ENCODE peak calls at places on chromosomes 7 and 10, in nine cellular contexts. One of them, this sample, is unnamed.

GRCh38 chr10:103549349-103549685 is 55.8 kb downstream of the NEURL1 start:
- DNase-seq in T-helper 2 cell: no peak
- DNase-seq in NCI-H2081 treated with DMSO at 0.1 percent for 48 hours: no peak
- DNase-seq in NCI-H1105: no peak
- DNase-seq in NB4: no peak
- DNase-seq in GM23248: no peak
- DNase-seq in iPS-NIHi11: no peak
- DNase-seq in HS-5: no peak
- DNase-seq in HuH-7.5: no peak
- DNase-seq in this sample: no peak

GRCh38 chr10:7251696-7252465 is 159.0 kb downstream of the SFMBT2 start:
- DNase-seq in NCI-H1105: no peak
- DNase-seq in NCI-H2081 treated with DMSO at 0.1 percent for 48 hours: no peak
- DNase-seq in GM23248: no peak
- DNase-seq in HuH-7.5: no peak
- DNase-seq in NB4: no peak
- DNase-seq in iPS-NIHi11: no peak
- DNase-seq in HS-5: no peak
- DNase-seq in T-helper 2 cell: no peak
- DNase-seq in this sample: no peak

GRCh38 chr7:52648903-52649302 is 386.5 kb upstream of the POM121L12 start:
- DNase-seq in NB4: no peak
- DNase-seq in HuH-7.5: no peak
- DNase-seq in NCI-H2081 treated with DMSO at 0.1 percent for 48 hours: no peak
- DNase-seq in iPS-NIHi11: no peak
- DNase-seq in NCI-H1105: no peak
- DNase-seq in HS-5: peak
- DNase-seq in GM23248: no peak
- DNase-seq in T-helper 2 cell: no peak
- DNase-seq in this sample: no peak

GRCh38 chr10:52609601-52610240 is 162.9 kb downstream of the MBL2 start:
- DNase-seq in NCI-H2081 treated with DMSO at 0.1 percent for 48 hours: no peak
- DNase-seq in HuH-7.5: no peak
- DNase-seq in GM23248: no peak
- DNase-seq in iPS-NIHi11: no peak
- DNase-seq in HS-5: no peak
- DNase-seq in NB4: no peak
- DNase-seq in T-helper 2 cell: no peak
- DNase-seq in NCI-H1105: no peak
- DNase-seq in this sample: no peak

GRCh38 chr7:98826811-98827231 is 43.0 kb downstream of the TMEM130 start:
- DNase-seq in NB4: no peak
- DNase-seq in HS-5: no peak
- DNase-seq in GM23248: peak
- DNase-seq in iPS-NIHi11: peak
- DNase-seq in T-helper 2 cell: no peak
- DNase-seq in NCI-H2081 treated with DMSO at 0.1 percent for 48 hours: peak
- DNase-seq in HuH-7.5: no peak
- DNase-seq in NCI-H1105: no peak
- DNase-seq in this sample: peak

GRCh38 chr10:79149662-79150443 is 81.1 kb downstream of the ZMIZ1 start:
- DNase-seq in NB4: peak
- DNase-seq in iPS-NIHi11: peak
- DNase-seq in HS-5: peak
- DNase-seq in HuH-7.5: no peak
- DNase-seq in NCI-H2081 treated with DMSO at 0.1 percent for 48 hours: no peak
- DNase-seq in NCI-H1105: no peak
- DNase-seq in GM23248: peak
- DNase-seq in T-helper 2 cell: peak
- DNase-seq in this sample: peak

GRCh38 chr7:38413784-38414183 is 140.3 kb upstream of the TARP start:
- DNase-seq in GM23248: no peak
- DNase-seq in NCI-H2081 treated with DMSO at 0.1 percent for 48 hours: no peak
- DNase-seq in NB4: peak
- DNase-seq in T-helper 2 cell: no peak
- DNase-seq in HuH-7.5: no peak
- DNase-seq in NCI-H1105: no peak
- DNase-seq in HS-5: no peak
- DNase-seq in iPS-NIHi11: no peak
- DNase-seq in this sample: no peak

GRCh38 chr10:32956365-32957197 is 1.4 kb downstream of the ITGB1 start:
- DNase-seq in iPS-NIHi11: no peak
- DNase-seq in T-helper 2 cell: no peak
- DNase-seq in NCI-H2081 treated with DMSO at 0.1 percent for 48 hours: no peak
- DNase-seq in NCI-H1105: no peak
- DNase-seq in HuH-7.5: no peak
- DNase-seq in NB4: no peak
- DNase-seq in HS-5: no peak
- DNase-seq in GM23248: no peak
- DNase-seq in this sample: no peak

GRCh38 chr7:63043657-63044543 is 954.7 kb upstream of the ZNF722 start:
- DNase-seq in HuH-7.5: no peak
- DNase-seq in HS-5: no peak
- DNase-seq in NB4: no peak
- DNase-seq in GM23248: no peak
- DNase-seq in NCI-H2081 treated with DMSO at 0.1 percent for 48 hours: no peak
- DNase-seq in iPS-NIHi11: no peak
- DNase-seq in T-helper 2 cell: no peak
- DNase-seq in NCI-H1105: no peak
- DNase-seq in this sample: no peak

GRCh38 chr10:110783509-110784103 is 88.1 kb upstream of the PDCD4 start:
- DNase-seq in GM23248: peak
- DNase-seq in NCI-H2081 treated with DMSO at 0.1 percent for 48 hours: no peak
- DNase-seq in HS-5: no peak
- DNase-seq in HuH-7.5: no peak
- DNase-seq in NB4: peak
- DNase-seq in iPS-NIHi11: no peak
- DNase-seq in T-helper 2 cell: peak
- DNase-seq in NCI-H1105: no peak
- DNase-seq in this sample: no peak

GRCh38 chr10:132810141-132810806 is 24.3 kb upstream of the NKX6-2 start:
- DNase-seq in HuH-7.5: no peak
- DNase-seq in NCI-H2081 treated with DMSO at 0.1 percent for 48 hours: no peak
- DNase-seq in GM23248: no peak
- DNase-seq in T-helper 2 cell: no peak
- DNase-seq in iPS-NIHi11: no peak
- DNase-seq in NB4: no peak
- DNase-seq in NCI-H1105: no peak
- DNase-seq in HS-5: no peak
- DNase-seq in this sample: no peak

GRCh38 chr10:112842832-112843360 is 107.2 kb upstream of the TCF7L2 start:
- DNase-seq in T-helper 2 cell: no peak
- DNase-seq in iPS-NIHi11: no peak
- DNase-seq in GM23248: peak
- DNase-seq in HuH-7.5: peak
- DNase-seq in HS-5: no peak
- DNase-seq in NB4: peak
- DNase-seq in NCI-H1105: no peak
- DNase-seq in NCI-H2081 treated with DMSO at 0.1 percent for 48 hours: no peak
- DNase-seq in this sample: no peak

GRCh38 chr7:26034386-26034785 is 117.6 kb upstream of the NFE2L3 start:
- DNase-seq in NB4: peak
- DNase-seq in HuH-7.5: no peak
- DNase-seq in T-helper 2 cell: no peak
- DNase-seq in GM23248: no peak
- DNase-seq in NCI-H2081 treated with DMSO at 0.1 percent for 48 hours: no peak
- DNase-seq in NCI-H1105: no peak
- DNase-seq in iPS-NIHi11: no peak
- DNase-seq in HS-5: no peak
- DNase-seq in this sample: no peak

GRCh38 chr7:117750612-117751563 is 122.4 kb downstream of the CTTNBP2 start:
- DNase-seq in GM23248: peak
- DNase-seq in HS-5: no peak
- DNase-seq in T-helper 2 cell: no peak
- DNase-seq in iPS-NIHi11: no peak
- DNase-seq in NCI-H2081 treated with DMSO at 0.1 percent for 48 hours: no peak
- DNase-seq in NB4: peak
- DNase-seq in HuH-7.5: peak
- DNase-seq in NCI-H1105: peak
- DNase-seq in this sample: no peak

GRCh38 chr10:114623661-114624294 is 34.3 kb downstream of the ABLIM1 start:
- DNase-seq in GM23248: peak
- DNase-seq in HS-5: peak
- DNase-seq in iPS-NIHi11: peak
- DNase-seq in NCI-H2081 treated with DMSO at 0.1 percent for 48 hours: peak
- DNase-seq in NB4: no peak
- DNase-seq in NCI-H1105: no peak
- DNase-seq in HuH-7.5: no peak
- DNase-seq in T-helper 2 cell: no peak
- DNase-seq in this sample: no peak

GRCh38 chr7:123979876-123980275 is 53.0 kb downstream of the TMEM229A start:
- DNase-seq in HuH-7.5: no peak
- DNase-seq in GM23248: no peak
- DNase-seq in NB4: no peak
- DNase-seq in NCI-H1105: no peak
- DNase-seq in NCI-H2081 treated with DMSO at 0.1 percent for 48 hours: no peak
- DNase-seq in T-helper 2 cell: no peak
- DNase-seq in HS-5: no peak
- DNase-seq in iPS-NIHi11: no peak
- DNase-seq in this sample: no peak

GRCh38 chr7:50817561-50817960 is 34.9 kb upstream of the GRB10 start:
- DNase-seq in NCI-H2081 treated with DMSO at 0.1 percent for 48 hours: no peak
- DNase-seq in iPS-NIHi11: no peak
- DNase-seq in GM23248: no peak
- DNase-seq in NB4: no peak
- DNase-seq in HS-5: no peak
- DNase-seq in NCI-H1105: no peak
- DNase-seq in T-helper 2 cell: no peak
- DNase-seq in HuH-7.5: no peak
- DNase-seq in this sample: no peak

GRCh38 chr10:89079991-89080390 is 89.4 kb downstream of the FAS start:
- DNase-seq in NCI-H1105: no peak
- DNase-seq in HS-5: no peak
- DNase-seq in NB4: no peak
- DNase-seq in T-helper 2 cell: no peak
- DNase-seq in iPS-NIHi11: no peak
- DNase-seq in NCI-H2081 treated with DMSO at 0.1 percent for 48 hours: no peak
- DNase-seq in HuH-7.5: no peak
- DNase-seq in GM23248: peak
- DNase-seq in this sample: no peak

GRCh38 chr7:23470290-23471089 is at the start of gene IGF2BP3:
- DNase-seq in GM23248: peak
- DNase-seq in NCI-H1105: peak
- DNase-seq in NCI-H2081 treated with DMSO at 0.1 percent for 48 hours: peak
- DNase-seq in NB4: peak
- DNase-seq in HuH-7.5: peak
- DNase-seq in T-helper 2 cell: no peak
- DNase-seq in HS-5: peak
- DNase-seq in iPS-NIHi11: peak
- DNase-seq in this sample: peak

GRCh38 chr7:116805100-116805544 is 57.3 kb upstream of the CAPZA2 start:
- DNase-seq in NCI-H2081 treated with DMSO at 0.1 percent for 48 hours: no peak
- DNase-seq in iPS-NIHi11: no peak
- DNase-seq in NCI-H1105: no peak
- DNase-seq in HuH-7.5: no peak
- DNase-seq in NB4: peak
- DNase-seq in T-helper 2 cell: no peak
- DNase-seq in HS-5: no peak
- DNase-seq in GM23248: peak
- DNase-seq in this sample: peak

GRCh38 chr7:26685636-26686035 is 178.8 kb downstream of the SKAP2 start:
- DNase-seq in HS-5: peak
- DNase-seq in NB4: no peak
- DNase-seq in iPS-NIHi11: no peak
- DNase-seq in NCI-H2081 treated with DMSO at 0.1 percent for 48 hours: no peak
- DNase-seq in T-helper 2 cell: no peak
- DNase-seq in NCI-H1105: no peak
- DNase-seq in HuH-7.5: no peak
- DNase-seq in GM23248: no peak
- DNase-seq in this sample: no peak